ENCODE peak calls at places on chromosomes 7 and 10, in four cellular contexts. X, T, L and A are unnamed samples.

GRCh38 chr10:119940487-119940886 is 48.0 kb downstream of the SEC23IP start:
- DNase-seq in X (no peak), T (peak), L (peak), A (peak)

GRCh38 chr10:121084029-121084674 is 233.0 kb downstream of the WDR11 start:
- DNase-seq in X (no peak), T (no peak), L (no peak), A (no peak)

GRCh38 chr10:6382081-6382480 is 179.3 kb downstream of the PFKFB3 start:
- DNase-seq in X (peak), T (peak), L (peak), A (no peak)

GRCh38 chr7:95263803-95264202 is 60.5 kb downstream of the PON1 start:
- DNase-seq in X (no peak), T (no peak), L (no peak), A (no peak)

GRCh38 chr7:144437370-144438191 is 34.1 kb upstream of the NOBOX start:
- DNase-seq in X (peak), T (peak), L (peak), A (peak)

GRCh38 chr10:13987472-13987871 is 343.3 kb downstream of the FRMD4A start:
- DNase-seq in X (peak), T (peak), L (peak), A (peak)

GRCh38 chr10:18178862-18179483 is 38.7 kb downstream of the CACNB2 start:
- DNase-seq in X (no peak), T (no peak), L (no peak), A (no peak)

GRCh38 chr10:110556993-110557601 is 10.4 kb upstream of the SMC3 start:
- DNase-seq in X (peak), T (peak), L (peak), A (peak)

GRCh38 chr7:157937432-157937831 is 600.6 kb downstream of the DNAJB6 start:
- DNase-seq in X (no peak), T (no peak), L (no peak), A (no peak)

GRCh38 chr7:135717686-135718085 is 10.3 kb downstream of the SLC13A4 start:
- DNase-seq in X (no peak), T (no peak), L (no peak), A (no peak)

GRCh38 chr10:14409856-14410458 is 79.2 kb upstream of the FRMD4A start:
- DNase-seq in X (no peak), T (no peak), L (no peak), A (no peak)

GRCh38 chr7:140478361-140479061 is 794 bp downstream of the MKRN1 start:
- DNase-seq in X (peak), T (peak), L (peak), A (peak)

GRCh38 chr10:58241346-58241745 is 26.3 kb downstream of the IPMK start:
- DNase-seq in X (peak), T (peak), L (peak), A (no peak)

GRCh38 chr10:12443026-12443425 is 93.7 kb downstream of the CAMK1D start:
- DNase-seq in X (no peak), T (no peak), L (no peak), A (no peak)

GRCh38 chr7:98323597-98324322 is 42.3 kb downstream of the BRI3 start:
- DNase-seq in X (peak), T (peak), L (peak), A (no peak)

GRCh38 chr7:150404785-150405583 is 25.9 kb downstream of the ZNF775 start:
- DNase-seq in X (peak), T (peak), L (peak), A (peak)

GRCh38 chr7:34837826-34838225 is 179.8 kb downstream of the NPSR1 start:
- DNase-seq in X (no peak), T (peak), L (peak), A (peak)

GRCh38 chr7:94449151-94449725 is 54.5 kb downstream of the COL1A2 start:
- DNase-seq in X (peak), T (peak), L (no peak), A (peak)

GRCh38 chr10:48439581-48440041 is 133.1 kb downstream of the MAPK8 start:
- DNase-seq in X (peak), T (peak), L (peak), A (no peak)

GRCh38 chr7:1346851-1347250 is 112.4 kb downstream of the MICALL2 start:
- DNase-seq in X (no peak), T (no peak), L (no peak), A (no peak)

GRCh38 chr10:132855889-132856288 is 69.9 kb upstream of the NKX6-2 start:
- DNase-seq in X (no peak), T (no peak), L (no peak), A (no peak)

GRCh38 chr10:51251110-51251509 is 176.8 kb downstream of the PRKG1 start:
- DNase-seq in X (peak), T (peak), L (peak), A (no peak)

GRCh38 chr10:61000769-61001730 is 57.1 kb upstream of the RHOBTB1 start:
- DNase-seq in X (peak), T (peak), L (peak), A (peak)

GRCh38 chr10:11256896-11257295 is 239.2 kb downstream of the CELF2 start:
- DNase-seq in X (no peak), T (no peak), L (no peak), A (no peak)

GRCh38 chr10:1920127-1920526 is 182.8 kb upstream of the ADARB2 start:
- DNase-seq in X (no peak), T (no peak), L (no peak), A (no peak)

GRCh38 chr10:97494863-97495506 is 3.2 kb downstream of the MMS19 start:
- DNase-seq in X (peak), T (peak), L (no peak), A (peak)
- H3K4me3 ChIP-seq in X (no peak), T (no peak), L (no peak), A (no peak)

DNA sequence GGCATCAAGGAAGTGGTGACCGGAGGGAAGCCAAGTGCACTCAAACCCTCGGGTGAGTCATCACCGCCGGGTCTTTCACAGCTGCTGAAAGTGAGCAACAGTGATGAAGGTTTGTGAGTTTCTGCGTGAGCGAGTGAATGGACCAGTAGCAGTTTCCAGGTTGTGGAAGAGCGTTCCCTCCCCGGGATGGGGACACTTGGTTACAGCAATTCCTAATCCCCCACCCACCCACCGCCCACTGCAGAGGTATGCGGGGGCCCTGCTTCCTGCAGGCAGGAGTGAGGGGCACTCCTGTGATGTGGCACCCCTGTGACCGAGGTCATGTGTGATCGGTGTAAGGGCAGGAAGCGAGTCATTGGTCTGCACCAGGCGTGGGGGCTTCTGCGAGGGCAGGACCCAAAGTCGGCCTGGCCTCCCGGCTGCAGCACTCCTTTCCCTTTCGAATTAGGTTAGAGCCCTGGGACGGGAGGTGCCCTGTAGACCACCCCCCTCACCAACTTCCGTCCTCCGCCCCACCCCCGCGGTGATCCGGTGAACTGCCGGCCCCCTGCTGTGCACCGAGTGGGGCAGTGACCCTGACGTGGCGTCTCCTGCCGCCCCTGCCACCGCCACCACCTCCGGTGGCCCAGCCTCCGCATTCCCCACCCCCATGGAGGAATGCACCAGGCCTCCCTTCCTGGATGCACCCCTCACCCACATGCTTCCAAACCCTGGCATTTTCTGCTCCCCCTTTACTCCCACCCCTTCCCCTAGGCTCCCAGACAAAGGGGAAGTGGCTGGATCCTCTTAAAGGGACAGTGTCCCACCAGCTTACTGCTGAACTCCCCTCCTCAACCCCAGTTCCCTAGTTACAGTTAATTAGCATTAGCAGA is 10.9 kb downstream of the LIMK1 start:
- DNase-seq in X (peak), T (peak), L (peak), A (peak)
- TF ChIP-seq CTCF in X (no peak), T (no peak), L (no peak), A (no peak)

GRCh38 chr10:93063217-93063976 is 2.8 kb downstream of the CYP26C1 start:
- DNase-seq in X (no peak), T (no peak), L (no peak), A (no peak)

GRCh38 chr10:93059975-93060886 is at the start of gene CYP26C1:
- DNase-seq in X (no peak), T (no peak), L (no peak), A (no peak)

GRCh38 chr10:93062499-93063216 is 2.1 kb downstream of the CYP26C1 start:
- DNase-seq in X (peak), T (peak), L (peak), A (peak)

GRCh38 chr10:93061594-93062498 is 1.2 kb downstream of the CYP26C1 start:
- DNase-seq in X (peak), T (peak), L (peak), A (peak)

GRCh38 chr10:93060887-93061593 is 442 bp downstream of the CYP26C1 start:
- DNase-seq in X (no peak), T (no peak), L (no peak), A (no peak)
- H3K4me3 ChIP-seq in X (no peak), T (no peak), L (no peak), A (no peak)

DNA sequence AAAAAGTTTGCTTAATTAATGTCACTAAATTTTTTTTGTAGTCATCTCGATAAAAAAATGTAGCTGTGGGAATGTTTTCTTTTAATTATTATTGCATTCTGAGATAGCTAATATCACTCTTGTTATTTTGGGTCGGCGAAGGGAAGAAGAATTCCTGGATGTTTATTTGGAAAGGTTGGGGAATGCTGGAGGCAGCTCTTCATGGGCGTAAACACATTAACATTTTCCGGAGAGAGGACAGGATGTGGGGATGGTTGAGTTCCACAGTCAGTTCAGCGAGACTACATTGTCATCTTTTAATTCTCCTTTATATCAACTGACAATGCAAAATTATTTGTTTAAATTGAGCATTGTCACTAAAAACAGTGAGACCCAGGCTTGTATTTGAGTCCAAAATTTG is 72.5 kb downstream of the RAMP3 start:
- DNase-seq in X (no peak), T (no peak), L (no peak), A (no peak)
- TF ChIP-seq CTCF in X (no peak), T (no peak), L (no peak), A (no peak)

DNA sequence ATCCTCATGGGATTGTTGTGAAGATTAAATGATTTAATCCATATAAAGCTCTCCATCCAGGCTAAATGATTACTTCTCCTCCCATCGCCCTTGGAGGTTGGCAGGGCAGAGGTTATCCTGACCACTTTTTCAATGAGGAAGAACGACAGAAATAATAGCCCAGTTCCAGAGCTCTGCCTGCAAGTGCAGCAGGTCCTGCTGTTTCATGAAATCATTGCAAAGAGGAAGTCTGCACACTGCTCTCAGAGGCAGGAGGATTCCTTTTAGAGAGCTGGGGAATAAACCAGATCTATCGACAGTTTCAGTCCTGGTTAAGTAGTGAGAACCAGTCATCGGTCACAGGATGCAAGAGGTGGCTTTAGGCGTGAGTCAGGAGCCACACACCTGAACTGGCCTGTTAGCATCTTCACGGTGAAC is 25.0 kb upstream of the CDH23 start:
- DNase-seq in X (no peak), T (no peak), L (no peak), A (no peak)
- H3K4me3 ChIP-seq in X (no peak), T (no peak), L (no peak), A (no peak)

GRCh38 chr10:4708123-4708759 is 117.8 kb upstream of the AKR1E2 start:
- DNase-seq in X (no peak), T (no peak), L (no peak), A (no peak)
- TF ChIP-seq CTCF in X (peak), T (peak), L (peak), A (peak)

GRCh38 chr7:143177374-143178119 is 5.7 kb upstream of the TAS2R39 start:
- DNase-seq in X (no peak), T (no peak), L (no peak), A (no peak)

GRCh38 chr7:143171697-143172096 is 11.5 kb upstream of the TAS2R39 start:
- DNase-seq in X (no peak), T (no peak), L (no peak), A (peak)

GRCh38 chr7:143176128-143176527 is 7.1 kb upstream of the TAS2R39 start:
- DNase-seq in X (no peak), T (no peak), L (no peak), A (no peak)

GRCh38 chr7:143172354-143172753 is 10.9 kb upstream of the TAS2R39 start:
- DNase-seq in X (no peak), T (peak), L (no peak), A (peak)
- H3K4me3 ChIP-seq in X (no peak), T (no peak), L (no peak), A (no peak)

DNA sequence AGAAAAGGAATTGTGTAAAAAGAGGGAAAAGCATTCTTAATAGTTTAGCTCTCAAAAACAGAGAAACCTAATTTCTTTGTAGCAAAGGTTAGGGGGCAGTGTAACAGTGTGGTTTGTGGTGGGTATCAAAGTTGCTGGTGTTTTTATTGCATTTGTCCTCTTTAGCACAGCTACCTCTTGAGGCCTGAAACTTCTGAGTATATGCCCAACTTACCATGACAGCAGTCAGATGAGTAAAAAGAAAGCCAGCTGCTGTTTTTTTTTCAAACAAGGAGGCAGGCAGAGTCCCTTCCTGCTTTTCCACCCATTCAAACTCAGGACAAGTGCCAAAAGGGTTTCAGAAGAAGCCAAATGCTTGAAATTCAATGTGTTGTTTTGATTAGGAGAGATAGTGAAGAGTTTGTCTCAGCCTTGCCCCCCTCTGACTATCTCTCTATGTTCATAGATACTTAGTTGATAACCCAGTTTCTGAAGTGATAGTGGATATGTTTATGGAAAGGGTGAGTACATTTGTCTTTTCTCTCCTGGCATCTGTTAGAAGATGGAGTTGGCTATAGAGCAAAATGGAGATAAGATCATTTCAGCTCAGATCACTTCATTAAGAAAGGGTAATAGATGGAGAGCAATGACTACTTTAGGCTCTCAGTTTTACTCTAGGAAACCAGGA is 23.1 kb downstream of the GBF1 start:
- DNase-seq in X (peak), T (peak), L (peak), A (no peak)
- TF ChIP-seq CTCF in X (no peak), T (peak), L (no peak), A (no peak)

DNA sequence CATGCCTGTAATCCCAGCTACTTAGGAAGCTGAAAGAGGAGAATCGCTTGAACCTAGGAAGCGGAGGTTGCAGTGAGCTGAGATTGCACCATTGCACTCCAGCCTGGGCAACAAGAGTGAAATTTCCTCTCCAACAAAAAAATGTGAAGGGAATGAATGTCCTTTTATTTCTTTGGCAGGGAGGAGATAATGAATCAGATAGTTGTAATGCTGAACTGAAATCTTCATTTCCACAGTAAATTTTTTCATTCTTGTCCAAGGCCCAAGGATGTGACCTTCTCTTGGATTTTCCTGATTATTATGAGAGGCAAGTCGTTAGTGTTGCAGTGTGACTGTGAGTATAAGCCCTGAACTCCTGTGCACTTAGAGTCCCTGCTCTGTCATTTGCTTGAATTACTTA is 13.6 kb downstream of the STAMBPL1 start:
- DNase-seq in X (peak), T (no peak), L (peak), A (no peak)
- H3K4me3 ChIP-seq in X (no peak), T (no peak), L (no peak), A (no peak)

GRCh38 chr10:73247509-73248258 is 629 bp upstream of the DNAJC9 start:
- DNase-seq in X (no peak), T (no peak), L (no peak), A (no peak)

GRCh38 chr10:73251683-73252444 is 580 bp downstream of the MRPS16 start:
- DNase-seq in X (no peak), T (no peak), L (peak), A (peak)

GRCh38 chr10:73253226-73253557 is 748 bp upstream of the MRPS16 start:
- DNase-seq in X (no peak), T (no peak), L (no peak), A (peak)

GRCh38 chr10:73248259-73248724 is 1.2 kb upstream of the DNAJC9 start:
- DNase-seq in X (no peak), T (no peak), L (no peak), A (no peak)

GRCh38 chr10:73252445-73253225 is at the start of gene MRPS16:
- DNase-seq in X (peak), T (peak), L (peak), A (peak)
- TF ChIP-seq CTCF in X (no peak), T (no peak), L (no peak), A (no peak)